ENCODE peak calls at places on chromosomes 11 and 22, in seven cellular contexts. S is T-cell, B is astrocyte of the spinal cord, I is cardiac muscle cell, G is fibroblast of the conjunctiva, F is GM06990, C is iris pigment epithelial cell. A is an unnamed sample.

GRCh38 chr11:68214173-68215086 is 1.3 kb upstream of the KMT5B start:
- DNase-seq in C (no peak), B (no peak), I (no peak), S (no peak), G (no peak), F (no peak), A (no peak)

GRCh38 chr11:34583818-34584217 is 37.1 kb upstream of the EHF start:
- DNase-seq in C (no peak), I (no peak), S (no peak), B (no peak), G (no peak), F (no peak), A (no peak)

GRCh38 chr22:45069925-45070324 is 60.1 kb upstream of the PHF21B start:
- DNase-seq in S (no peak), F (no peak), G (no peak), C (no peak), B (no peak), I (no peak), A (no peak)

GRCh38 chr11:70790671-70791300 is 392.5 kb downstream of the CTTN start:
- DNase-seq in I (no peak), B (no peak), G (no peak), C (no peak), S (no peak), F (no peak), A (no peak)

GRCh38 chr22:49284931-49285330 is 542.7 kb downstream of the BRD1 start:
- DNase-seq in F (no peak), C (no peak), G (no peak), S (no peak), I (no peak), B (no peak), A (peak; percentile 18)

GRCh38 chr11:6587360-6587953 is 16.0 kb downstream of the RRP8 start:
- DNase-seq in B (no peak), I (no peak), G (no peak), F (no peak), C (no peak), S (no peak), A (no peak)

GRCh38 chr11:64747961-64748715 is 4.2 kb upstream of the RASGRP2 start:
- DNase-seq in G (no peak), I (peak; percentile 27), S (no peak), B (no peak), C (peak; percentile 54), F (no peak), A (no peak)

GRCh38 chr11:105035262-105035620 is 297 bp upstream of the CASP1 start:
- DNase-seq in C (no peak), G (no peak), S (no peak), B (no peak), F (no peak), I (no peak), A (no peak)

GRCh38 chr11:111819161-111820058 is 52.0 kb downstream of the ALG9 start:
- DNase-seq in S (no peak), I (peak; percentile 16), G (peak; percentile 72), F (no peak), B (peak; percentile 72), C (peak; percentile 92), A (no peak)

GRCh38 chr11:15970506-15971214 is 385.7 kb downstream of the SOX6 start:
- DNase-seq in G (no peak), I (no peak), B (no peak), S (no peak), C (no peak), F (no peak), A (no peak)

GRCh38 chr11:113802621-113803020 is 23.0 kb downstream of the CLDN25 start:
- DNase-seq in B (no peak), G (no peak), F (no peak), C (no peak), S (no peak), I (no peak), A (no peak)

GRCh38 chr11:57144075-57144474 is 37.7 kb upstream of the LRRC55 start:
- DNase-seq in C (no peak), F (no peak), S (no peak), G (no peak), I (no peak), B (no peak), A (no peak)

GRCh38 chr22:46665751-46666280 is 45.6 kb downstream of the GRAMD4 start:
- DNase-seq in F (no peak), G (no peak), I (no peak), S (no peak), B (no peak), C (no peak), A (no peak)

A was measured in RWPE2.